ENCODE peak calls at places on chromosomes 12 and 14, in six cellular contexts. D, B, J, H, U and V are unnamed samples.

GRCh38 chr12:64103821-64104220 is 118.3 kb downstream of the KICS2 start:
- DNase-seq in H (no peak), D (no peak), U (no peak), B (no peak), J (no peak), V (no peak)

GRCh38 chr12:16130359-16130758 is 147.1 kb downstream of the SLC15A5 start:
- DNase-seq in J (no peak), U (no peak), H (no peak), D (no peak), B (no peak), V (no peak)

GRCh38 chr14:44316647-44317432 is 190.2 kb downstream of the FSCB start:
- DNase-seq in D (peak), B (no peak), J (peak), U (no peak), H (no peak), V (peak)

GRCh38 chr14:44279357-44279756 is 227.7 kb downstream of the FSCB start:
- DNase-seq in J (no peak), B (no peak), D (no peak), U (no peak), H (no peak), V (no peak)

GRCh38 chr14:66514206-66514605 is 6.3 kb downstream of the GPHN start:
- DNase-seq in H (no peak), B (no peak), J (no peak), U (no peak), D (no peak), V (no peak)

GRCh38 chr12:2149091-2149490 is 96.3 kb downstream of the CACNA1C start:
- DNase-seq in J (no peak), H (no peak), B (no peak), D (no peak), U (no peak), V (no peak)

GRCh38 chr12:47353508-47353907 is 273.7 kb upstream of the AMIGO2 start:
- DNase-seq in H (no peak), D (no peak), B (no peak), J (no peak), U (no peak), V (no peak)

GRCh38 chr12:71594214-71594948 is 69.3 kb downstream of the ZFC3H1 start:
- DNase-seq in U (no peak), B (no peak), H (no peak), J (peak), D (peak), V (no peak)

GRCh38 chr14:36373982-36374673 is 53.7 kb upstream of the MBIP start:
- DNase-seq in H (peak), B (peak), D (peak), J (peak), U (peak), V (peak)

GRCh38 chr14:31251028-31251958 is 43.7 kb upstream of the HECTD1 start:
- DNase-seq in U (no peak), B (no peak), J (no peak), H (no peak), D (peak), V (no peak)

GRCh38 chr12:3271639-3272038 is 194.5 kb downstream of the TSPAN9 start:
- DNase-seq in B (no peak), D (no peak), U (no peak), H (no peak), J (no peak), V (no peak)

GRCh38 chr14:101819251-101819990 is 57.9 kb downstream of the PPP2R5C start:
- DNase-seq in H (peak), B (peak), U (no peak), J (no peak), D (no peak), V (no peak)

GRCh38 chr14:24178399-24179178 is 6.7 kb downstream of the REC8 start:
- DNase-seq in B (no peak), H (no peak), U (no peak), J (no peak), D (no peak), V (no peak)

GRCh38 chr12:46371718-46372130 is 849 bp downstream of the SLC38A2 start:
- DNase-seq in D (peak), B (peak), H (peak), J (peak), U (peak), V (peak)

GRCh38 chr14:67837011-67837624 is 17.5 kb downstream of the RAD51B start:
- DNase-seq in D (peak), B (peak), U (no peak), H (no peak), J (peak), V (no peak)

GRCh38 chr12:94596596-94596995 is 53.8 kb downstream of the TMCC3 start:
- DNase-seq in J (no peak), B (no peak), H (no peak), D (no peak), U (no peak), V (no peak)

GRCh38 chr12:13203028-13203922 is 6.7 kb downstream of the EMP1 start:
- DNase-seq in H (no peak), J (peak), B (no peak), U (peak), D (peak), V (no peak)

GRCh38 chr12:112419269-112420133 is 754 bp downstream of the PTPN11 start:
- DNase-seq in B (peak), U (peak), D (peak), H (no peak), J (peak), V (peak)

GRCh38 chr14:77390188-77390587 is 13.0 kb downstream of the SAMD15 start:
- DNase-seq in H (no peak), D (no peak), J (no peak), B (no peak), U (no peak), V (no peak)

GRCh38 chr14:89794096-89794495 is 160.4 kb downstream of the EFCAB11 start:
- DNase-seq in H (no peak), B (no peak), D (no peak), U (peak), J (no peak), V (no peak)

GRCh38 chr12:95102916-95103671 is 29.7 kb upstream of the NR2C1 start:
- DNase-seq in D (peak), J (no peak), U (no peak), H (peak), B (no peak), V (peak)

GRCh38 chr14:80959448-80960006 is 4.1 kb downstream of the TSHR start:
- DNase-seq in H (peak), U (no peak), J (no peak), B (peak), D (no peak), V (no peak)

GRCh38 chr12:42372154-42372791 is 46.3 kb downstream of the PPHLN1 start:
- DNase-seq in H (no peak), U (no peak), D (no peak), B (no peak), J (peak), V (peak)

GRCh38 chr14:23057757-23058653 is 685 bp upstream of the CDH24 start:
- DNase-seq in J (peak), U (peak), H (peak), B (peak), D (peak), V (peak)